ENCODE peak calls at places on chromosomes 1 and 21, in eight cellular contexts. One of them, this sample, is unnamed.

GRCh38 chr1:183652547-183653467 is at the start of gene APOBEC4:
- DNase-seq in caudate nucleus: no peak
- DNase-seq in activated T-cell treated with anti-CD3 and anti-CD28 coated beads, Interleukin-2, amount 50 U/mL, for 48 hours: peak
- DNase-seq in effector memory CD8-positive, alpha-beta T cell: no peak
- DNase-seq in right lobe of liver: no peak
- DNase-seq in occipital lobe: no peak
- DNase-seq in foreskin fibroblast: peak
- DNase-seq in GM03348: no peak
- DNase-seq in this sample: no peak

GRCh38 chr1:231827337-231828105 is 200.9 kb downstream of the DISC1 start:
- DNase-seq in caudate nucleus: no peak
- DNase-seq in activated T-cell treated with anti-CD3 and anti-CD28 coated beads, Interleukin-2, amount 50 U/mL, for 48 hours: no peak
- DNase-seq in effector memory CD8-positive, alpha-beta T cell: no peak
- DNase-seq in right lobe of liver: no peak
- DNase-seq in occipital lobe: no peak
- DNase-seq in foreskin fibroblast: peak
- DNase-seq in GM03348: peak
- DNase-seq in this sample: no peak

GRCh38 chr1:162023181-162023546 is 505 bp downstream of the OLFML2B start:
- DNase-seq in caudate nucleus: no peak
- DNase-seq in activated T-cell treated with anti-CD3 and anti-CD28 coated beads, Interleukin-2, amount 50 U/mL, for 48 hours: no peak
- DNase-seq in effector memory CD8-positive, alpha-beta T cell: no peak
- DNase-seq in right lobe of liver: no peak
- DNase-seq in occipital lobe: no peak
- DNase-seq in foreskin fibroblast: no peak
- DNase-seq in GM03348: no peak
- DNase-seq in this sample: no peak

GRCh38 chr1:17579951-17580939 is 40.7 kb downstream of the ARHGEF10L start:
- DNase-seq in caudate nucleus: no peak
- DNase-seq in activated T-cell treated with anti-CD3 and anti-CD28 coated beads, Interleukin-2, amount 50 U/mL, for 48 hours: no peak
- DNase-seq in effector memory CD8-positive, alpha-beta T cell: no peak
- DNase-seq in right lobe of liver: peak
- DNase-seq in occipital lobe: no peak
- DNase-seq in foreskin fibroblast: no peak
- DNase-seq in GM03348: no peak
- DNase-seq in this sample: no peak

GRCh38 chr1:44784094-44785026 is 3.6 kb downstream of the BEST4 start:
- DNase-seq in caudate nucleus: no peak
- DNase-seq in activated T-cell treated with anti-CD3 and anti-CD28 coated beads, Interleukin-2, amount 50 U/mL, for 48 hours: peak
- DNase-seq in effector memory CD8-positive, alpha-beta T cell: peak
- DNase-seq in right lobe of liver: no peak
- DNase-seq in occipital lobe: no peak
- DNase-seq in foreskin fibroblast: peak
- DNase-seq in GM03348: peak
- DNase-seq in this sample: peak

GRCh38 chr21:33078907-33079582 is 9.1 kb downstream of the OLIG1 start:
- DNase-seq in caudate nucleus: peak
- DNase-seq in activated T-cell treated with anti-CD3 and anti-CD28 coated beads, Interleukin-2, amount 50 U/mL, for 48 hours: peak
- DNase-seq in effector memory CD8-positive, alpha-beta T cell: peak
- DNase-seq in right lobe of liver: no peak
- DNase-seq in occipital lobe: peak
- DNase-seq in foreskin fibroblast: peak
- DNase-seq in GM03348: peak
- DNase-seq in this sample: no peak

GRCh38 chr1:16954579-16954978 is 25.8 kb downstream of the MFAP2 start:
- DNase-seq in caudate nucleus: no peak
- DNase-seq in activated T-cell treated with anti-CD3 and anti-CD28 coated beads, Interleukin-2, amount 50 U/mL, for 48 hours: no peak
- DNase-seq in effector memory CD8-positive, alpha-beta T cell: no peak
- DNase-seq in right lobe of liver: no peak
- DNase-seq in occipital lobe: no peak
- DNase-seq in foreskin fibroblast: no peak
- DNase-seq in GM03348: no peak
- DNase-seq in this sample: no peak

GRCh38 chr1:66381626-66382275 is 152.2 kb upstream of the SGIP1 start:
- DNase-seq in caudate nucleus: no peak
- DNase-seq in activated T-cell treated with anti-CD3 and anti-CD28 coated beads, Interleukin-2, amount 50 U/mL, for 48 hours: no peak
- DNase-seq in effector memory CD8-positive, alpha-beta T cell: no peak
- DNase-seq in right lobe of liver: no peak
- DNase-seq in occipital lobe: no peak
- DNase-seq in foreskin fibroblast: no peak
- DNase-seq in GM03348: no peak
- DNase-seq in this sample: no peak

GRCh38 chr21:44742418-44743153 is 31.2 kb upstream of the TSPEAR start:
- DNase-seq in caudate nucleus: no peak
- DNase-seq in activated T-cell treated with anti-CD3 and anti-CD28 coated beads, Interleukin-2, amount 50 U/mL, for 48 hours: no peak
- DNase-seq in effector memory CD8-positive, alpha-beta T cell: no peak
- DNase-seq in right lobe of liver: no peak
- DNase-seq in occipital lobe: no peak
- DNase-seq in foreskin fibroblast: peak
- DNase-seq in GM03348: no peak
- DNase-seq in this sample: no peak

GRCh38 chr1:213326666-213327317 is 275.8 kb downstream of the RPS6KC1 start:
- DNase-seq in caudate nucleus: no peak
- DNase-seq in activated T-cell treated with anti-CD3 and anti-CD28 coated beads, Interleukin-2, amount 50 U/mL, for 48 hours: no peak
- DNase-seq in effector memory CD8-positive, alpha-beta T cell: no peak
- DNase-seq in right lobe of liver: no peak
- DNase-seq in occipital lobe: no peak
- DNase-seq in foreskin fibroblast: peak
- DNase-seq in GM03348: peak
- DNase-seq in this sample: no peak

GRCh38 chr1:31577515-31578191 is 1.3 kb downstream of the TINAGL1 start:
- DNase-seq in caudate nucleus: no peak
- DNase-seq in activated T-cell treated with anti-CD3 and anti-CD28 coated beads, Interleukin-2, amount 50 U/mL, for 48 hours: no peak
- DNase-seq in effector memory CD8-positive, alpha-beta T cell: no peak
- DNase-seq in right lobe of liver: no peak
- DNase-seq in occipital lobe: no peak
- DNase-seq in foreskin fibroblast: peak
- DNase-seq in GM03348: peak
- DNase-seq in this sample: no peak

GRCh38 chr1:24949331-24949881 is 19.3 kb upstream of the RUNX3 start:
- DNase-seq in caudate nucleus: no peak
- DNase-seq in activated T-cell treated with anti-CD3 and anti-CD28 coated beads, Interleukin-2, amount 50 U/mL, for 48 hours: no peak
- DNase-seq in effector memory CD8-positive, alpha-beta T cell: no peak
- DNase-seq in right lobe of liver: no peak
- DNase-seq in occipital lobe: no peak
- DNase-seq in foreskin fibroblast: no peak
- DNase-seq in GM03348: peak
- DNase-seq in this sample: no peak

GRCh38 chr1:150650193-150650592 is 20.8 kb upstream of the ENSA start:
- DNase-seq in caudate nucleus: no peak
- DNase-seq in activated T-cell treated with anti-CD3 and anti-CD28 coated beads, Interleukin-2, amount 50 U/mL, for 48 hours: no peak
- DNase-seq in effector memory CD8-positive, alpha-beta T cell: no peak
- DNase-seq in right lobe of liver: no peak
- DNase-seq in occipital lobe: no peak
- DNase-seq in foreskin fibroblast: no peak
- DNase-seq in GM03348: no peak
- DNase-seq in this sample: no peak

This sample was measured in WTC11.